ENCODE peak calls at places on chromosome 9, in ten cellular contexts. Y is T-cell; U is HepG2; R is NCI-H2171; B is SK-N-MC; S is sciatic nerve; Z is right cardiac atrium; W is stimulated activated CD4-positive, alpha-beta T cell treated with anti-CD3 and anti-CD28 coated beads, Interleukin-1b, Interleukin-23, amount 100 ng/mL, for 4 hours; F is germinal center; J is cardiac fibroblast. C is an unnamed sample.

GRCh38 chr9:117929873-117930272 is 225.7 kb downstream of the TLR4 start:
- DNase-seq in R (no peak), F (no peak), Z (no peak), B (no peak), J (no peak), W (no peak), S (no peak), Y (no peak), U (no peak), C (no peak)

GRCh38 chr9:25461416-25461815 is 216.8 kb downstream of the TUSC1 start:
- DNase-seq in F (no peak), W (no peak), R (no peak), Y (no peak), U (no peak), J (no peak), B (no peak), S (no peak), Z (no peak), C (no peak)

GRCh38 chr9:70411930-70412677 is 2.4 kb downstream of the KLF9 start:
- DNase-seq in J (peak), S (peak), W (peak), U (peak), Y (peak), F (peak), R (peak), Z (peak), B (no peak), C (no peak)

GRCh38 chr9:28264368-28264767 is 691.1 kb upstream of the C9orf72 start:
- DNase-seq in Z (no peak), Y (no peak), S (no peak), F (no peak), W (no peak), B (no peak), J (peak), R (no peak), U (no peak), C (no peak)

GRCh38 chr9:117224676-117225075 is 190.2 kb downstream of the ASTN2 start:
- DNase-seq in F (no peak), W (no peak), Z (no peak), Y (no peak), S (no peak), B (no peak), U (no peak), J (no peak), R (peak), C (no peak)

GRCh38 chr9:72454871-72455471 is 66.4 kb upstream of the TMC1 start:
- DNase-seq in B (no peak), Y (no peak), U (peak), R (no peak), J (peak), Z (no peak), F (no peak), W (no peak), S (no peak), C (no peak)

GRCh38 chr9:134049772-134050588 is 17.8 kb downstream of the BRD3 start:
- DNase-seq in Z (no peak), S (no peak), W (no peak), U (no peak), B (no peak), J (no peak), Y (no peak), F (no peak), R (no peak), C (no peak)

GRCh38 chr9:122016789-122017188 is 76.3 kb downstream of the TTLL11 start:
- DNase-seq in S (no peak), B (no peak), W (no peak), U (no peak), R (peak), Y (no peak), Z (no peak), J (peak), F (no peak), C (no peak)

GRCh38 chr9:89535461-89535860 is 37.5 kb upstream of the SEMA4D start:
- DNase-seq in U (no peak), R (no peak), J (no peak), W (no peak), Z (no peak), S (no peak), F (no peak), Y (no peak), B (no peak), C (no peak)

GRCh38 chr9:111828193-111828592 is 33.5 kb upstream of the SHOC1 start:
- DNase-seq in Z (no peak), Y (no peak), F (no peak), J (peak), S (no peak), R (no peak), U (no peak), W (no peak), B (no peak), C (no peak)

C was measured in D721Med.